ENCODE peak calls at places on chromosomes 6 and 20, in eight cellular contexts. One of them, this sample, is unnamed.

GRCh38 chr20:58634818-58635665 is 16.0 kb upstream of the STX16 start:
- DNase-seq in psoas muscle: no peak
- DNase-seq in cardiac fibroblast: no peak
- DNase-seq in stimulated activated naive CD8-positive, alpha-beta T cell treated with anti-CD3 and anti-CD28 coated beads, Interleukin-15, amount 100 ng/mL, for 72 hours: peak; percentile 67
- DNase-seq in T-cell: no peak
- DNase-seq in GM20000: peak; percentile 41
- DNase-seq in endothelial cell: no peak
- DNase-seq in stimulated activated CD4-positive, alpha-beta T cell treated with anti-CD3 and anti-CD28 coated beads, Interleukin-4, amount 100 ng/mL, for 48 hours: peak; percentile 34
- DNase-seq in this sample: no peak

GRCh38 chr20:9506337-9506821 is 8.0 kb upstream of the LAMP5 start:
- DNase-seq in stimulated activated CD4-positive, alpha-beta T cell treated with anti-CD3 and anti-CD28 coated beads, Interleukin-4, amount 100 ng/mL, for 48 hours: no peak
- DNase-seq in stimulated activated naive CD8-positive, alpha-beta T cell treated with anti-CD3 and anti-CD28 coated beads, Interleukin-15, amount 100 ng/mL, for 72 hours: no peak
- DNase-seq in cardiac fibroblast: no peak
- DNase-seq in GM20000: no peak
- DNase-seq in T-cell: no peak
- DNase-seq in endothelial cell: no peak
- DNase-seq in psoas muscle: no peak
- DNase-seq in this sample: no peak

GRCh38 chr6:53027131-53027718 is 32.1 kb upstream of the GSTA4 start:
- DNase-seq in stimulated activated CD4-positive, alpha-beta T cell treated with anti-CD3 and anti-CD28 coated beads, Interleukin-4, amount 100 ng/mL, for 48 hours: no peak
- DNase-seq in cardiac fibroblast: no peak
- DNase-seq in endothelial cell: no peak
- DNase-seq in GM20000: no peak
- DNase-seq in stimulated activated naive CD8-positive, alpha-beta T cell treated with anti-CD3 and anti-CD28 coated beads, Interleukin-15, amount 100 ng/mL, for 72 hours: no peak
- DNase-seq in psoas muscle: no peak
- DNase-seq in T-cell: no peak
- DNase-seq in this sample: no peak

GRCh38 chr20:55676097-55676496 is 329.2 kb downstream of the CBLN4 start:
- DNase-seq in T-cell: no peak
- DNase-seq in endothelial cell: no peak
- DNase-seq in cardiac fibroblast: no peak
- DNase-seq in stimulated activated naive CD8-positive, alpha-beta T cell treated with anti-CD3 and anti-CD28 coated beads, Interleukin-15, amount 100 ng/mL, for 72 hours: no peak
- DNase-seq in psoas muscle: no peak
- DNase-seq in GM20000: no peak
- DNase-seq in stimulated activated CD4-positive, alpha-beta T cell treated with anti-CD3 and anti-CD28 coated beads, Interleukin-4, amount 100 ng/mL, for 48 hours: no peak
- DNase-seq in this sample: no peak

GRCh38 chr20:37913563-37914366 is 10.8 kb downstream of the VSTM2L start:
- DNase-seq in T-cell: no peak
- DNase-seq in GM20000: no peak
- DNase-seq in endothelial cell: no peak
- DNase-seq in cardiac fibroblast: no peak
- DNase-seq in psoas muscle: no peak
- DNase-seq in stimulated activated CD4-positive, alpha-beta T cell treated with anti-CD3 and anti-CD28 coated beads, Interleukin-4, amount 100 ng/mL, for 48 hours: no peak
- DNase-seq in stimulated activated naive CD8-positive, alpha-beta T cell treated with anti-CD3 and anti-CD28 coated beads, Interleukin-15, amount 100 ng/mL, for 72 hours: no peak
- DNase-seq in this sample: no peak

GRCh38 chr20:17594443-17594842 is 24.6 kb downstream of the DSTN start:
- DNase-seq in cardiac fibroblast: peak; percentile 88
- DNase-seq in GM20000: no peak
- DNase-seq in T-cell: no peak
- DNase-seq in stimulated activated naive CD8-positive, alpha-beta T cell treated with anti-CD3 and anti-CD28 coated beads, Interleukin-15, amount 100 ng/mL, for 72 hours: no peak
- DNase-seq in endothelial cell: peak; percentile 20
- DNase-seq in stimulated activated CD4-positive, alpha-beta T cell treated with anti-CD3 and anti-CD28 coated beads, Interleukin-4, amount 100 ng/mL, for 48 hours: no peak
- DNase-seq in psoas muscle: no peak
- DNase-seq in this sample: no peak

GRCh38 chr6:37514377-37514776 is 14.7 kb upstream of the CCDC167 start:
- DNase-seq in GM20000: no peak
- DNase-seq in stimulated activated CD4-positive, alpha-beta T cell treated with anti-CD3 and anti-CD28 coated beads, Interleukin-4, amount 100 ng/mL, for 48 hours: peak; percentile 48
- DNase-seq in endothelial cell: no peak
- DNase-seq in cardiac fibroblast: no peak
- DNase-seq in psoas muscle: no peak
- DNase-seq in T-cell: no peak
- DNase-seq in stimulated activated naive CD8-positive, alpha-beta T cell treated with anti-CD3 and anti-CD28 coated beads, Interleukin-15, amount 100 ng/mL, for 72 hours: peak; percentile 55
- DNase-seq in this sample: no peak

GRCh38 chr6:24949020-24949569 is 13.3 kb upstream of the RIPOR2 start:
- DNase-seq in GM20000: peak; percentile 68
- DNase-seq in cardiac fibroblast: no peak
- DNase-seq in psoas muscle: no peak
- DNase-seq in T-cell: peak; percentile 67
- DNase-seq in stimulated activated CD4-positive, alpha-beta T cell treated with anti-CD3 and anti-CD28 coated beads, Interleukin-4, amount 100 ng/mL, for 48 hours: no peak
- DNase-seq in stimulated activated naive CD8-positive, alpha-beta T cell treated with anti-CD3 and anti-CD28 coated beads, Interleukin-15, amount 100 ng/mL, for 72 hours: peak; percentile 62
- DNase-seq in endothelial cell: no peak
- DNase-seq in this sample: peak; percentile 88

GRCh38 chr6:168116975-168117899 is 38.2 kb upstream of the FRMD1 start:
- DNase-seq in stimulated activated naive CD8-positive, alpha-beta T cell treated with anti-CD3 and anti-CD28 coated beads, Interleukin-15, amount 100 ng/mL, for 72 hours: no peak
- DNase-seq in psoas muscle: no peak
- DNase-seq in cardiac fibroblast: no peak
- DNase-seq in stimulated activated CD4-positive, alpha-beta T cell treated with anti-CD3 and anti-CD28 coated beads, Interleukin-4, amount 100 ng/mL, for 48 hours: no peak
- DNase-seq in T-cell: no peak
- DNase-seq in GM20000: no peak
- DNase-seq in endothelial cell: no peak
- DNase-seq in this sample: no peak

GRCh38 chr6:121533321-121533841 is 97.9 kb downstream of the GJA1 start:
- DNase-seq in stimulated activated naive CD8-positive, alpha-beta T cell treated with anti-CD3 and anti-CD28 coated beads, Interleukin-15, amount 100 ng/mL, for 72 hours: no peak
- DNase-seq in stimulated activated CD4-positive, alpha-beta T cell treated with anti-CD3 and anti-CD28 coated beads, Interleukin-4, amount 100 ng/mL, for 48 hours: no peak
- DNase-seq in psoas muscle: no peak
- DNase-seq in GM20000: no peak
- DNase-seq in cardiac fibroblast: no peak
- DNase-seq in endothelial cell: no peak
- DNase-seq in T-cell: no peak
- DNase-seq in this sample: no peak

GRCh38 chr6:85449818-85450577 is at the start of gene NT5E:
- DNase-seq in stimulated activated naive CD8-positive, alpha-beta T cell treated with anti-CD3 and anti-CD28 coated beads, Interleukin-15, amount 100 ng/mL, for 72 hours: peak; percentile 66
- DNase-seq in psoas muscle: peak; percentile 87
- DNase-seq in GM20000: peak; percentile 90
- DNase-seq in endothelial cell: peak; percentile 71
- DNase-seq in stimulated activated CD4-positive, alpha-beta T cell treated with anti-CD3 and anti-CD28 coated beads, Interleukin-4, amount 100 ng/mL, for 48 hours: peak; percentile 28
- DNase-seq in T-cell: no peak
- DNase-seq in cardiac fibroblast: peak; percentile 82
- DNase-seq in this sample: peak; percentile 89

GRCh38 chr6:158411998-158412397 is 99.7 kb downstream of the TULP4 start:
- DNase-seq in T-cell: no peak
- DNase-seq in stimulated activated naive CD8-positive, alpha-beta T cell treated with anti-CD3 and anti-CD28 coated beads, Interleukin-15, amount 100 ng/mL, for 72 hours: no peak
- DNase-seq in stimulated activated CD4-positive, alpha-beta T cell treated with anti-CD3 and anti-CD28 coated beads, Interleukin-4, amount 100 ng/mL, for 48 hours: no peak
- DNase-seq in endothelial cell: no peak
- DNase-seq in GM20000: no peak
- DNase-seq in psoas muscle: no peak
- DNase-seq in cardiac fibroblast: no peak
- DNase-seq in this sample: no peak

GRCh38 chr20:49747707-49748524 is 34.2 kb upstream of the B4GALT5 start:
- DNase-seq in stimulated activated CD4-positive, alpha-beta T cell treated with anti-CD3 and anti-CD28 coated beads, Interleukin-4, amount 100 ng/mL, for 48 hours: no peak
- DNase-seq in endothelial cell: peak; percentile 7
- DNase-seq in psoas muscle: peak; percentile 97
- DNase-seq in cardiac fibroblast: peak; percentile 98
- DNase-seq in T-cell: no peak
- DNase-seq in stimulated activated naive CD8-positive, alpha-beta T cell treated with anti-CD3 and anti-CD28 coated beads, Interleukin-15, amount 100 ng/mL, for 72 hours: no peak
- DNase-seq in GM20000: no peak
- DNase-seq in this sample: no peak

GRCh38 chr6:133551847-133552331 is 310.7 kb downstream of the EYA4 start:
- DNase-seq in cardiac fibroblast: peak; percentile 95
- DNase-seq in stimulated activated CD4-positive, alpha-beta T cell treated with anti-CD3 and anti-CD28 coated beads, Interleukin-4, amount 100 ng/mL, for 48 hours: no peak
- DNase-seq in T-cell: no peak
- DNase-seq in psoas muscle: peak; percentile 84
- DNase-seq in endothelial cell: no peak
- DNase-seq in stimulated activated naive CD8-positive, alpha-beta T cell treated with anti-CD3 and anti-CD28 coated beads, Interleukin-15, amount 100 ng/mL, for 72 hours: no peak
- DNase-seq in GM20000: no peak
- DNase-seq in this sample: no peak

GRCh38 chr20:61288331-61288784 is 36.3 kb downstream of the CDH4 start:
- DNase-seq in psoas muscle: no peak
- DNase-seq in T-cell: no peak
- DNase-seq in stimulated activated naive CD8-positive, alpha-beta T cell treated with anti-CD3 and anti-CD28 coated beads, Interleukin-15, amount 100 ng/mL, for 72 hours: no peak
- DNase-seq in GM20000: no peak
- DNase-seq in cardiac fibroblast: no peak
- DNase-seq in endothelial cell: no peak
- DNase-seq in stimulated activated CD4-positive, alpha-beta T cell treated with anti-CD3 and anti-CD28 coated beads, Interleukin-4, amount 100 ng/mL, for 48 hours: no peak
- DNase-seq in this sample: no peak

GRCh38 chr6:111590209-111590955 is 15.3 kb downstream of the TRAF3IP2 start:
- DNase-seq in cardiac fibroblast: peak; percentile 35
- DNase-seq in endothelial cell: no peak
- DNase-seq in GM20000: no peak
- DNase-seq in T-cell: no peak
- DNase-seq in psoas muscle: no peak
- DNase-seq in stimulated activated naive CD8-positive, alpha-beta T cell treated with anti-CD3 and anti-CD28 coated beads, Interleukin-15, amount 100 ng/mL, for 72 hours: no peak
- DNase-seq in stimulated activated CD4-positive, alpha-beta T cell treated with anti-CD3 and anti-CD28 coated beads, Interleukin-4, amount 100 ng/mL, for 48 hours: no peak
- DNase-seq in this sample: no peak

GRCh38 chr6:105359419-105360366 is 43.2 kb downstream of the PREP start:
- DNase-seq in T-cell: no peak
- DNase-seq in stimulated activated naive CD8-positive, alpha-beta T cell treated with anti-CD3 and anti-CD28 coated beads, Interleukin-15, amount 100 ng/mL, for 72 hours: no peak
- DNase-seq in GM20000: no peak
- DNase-seq in psoas muscle: no peak
- DNase-seq in cardiac fibroblast: peak; percentile 87
- DNase-seq in endothelial cell: no peak
- DNase-seq in stimulated activated CD4-positive, alpha-beta T cell treated with anti-CD3 and anti-CD28 coated beads, Interleukin-4, amount 100 ng/mL, for 48 hours: no peak
- DNase-seq in this sample: no peak

GRCh38 chr6:20699402-20699801 is 165.1 kb downstream of the CDKAL1 start:
- DNase-seq in cardiac fibroblast: no peak
- DNase-seq in T-cell: no peak
- DNase-seq in psoas muscle: no peak
- DNase-seq in GM20000: no peak
- DNase-seq in stimulated activated CD4-positive, alpha-beta T cell treated with anti-CD3 and anti-CD28 coated beads, Interleukin-4, amount 100 ng/mL, for 48 hours: no peak
- DNase-seq in endothelial cell: no peak
- DNase-seq in stimulated activated naive CD8-positive, alpha-beta T cell treated with anti-CD3 and anti-CD28 coated beads, Interleukin-15, amount 100 ng/mL, for 72 hours: no peak
- DNase-seq in this sample: no peak

GRCh38 chr20:50191065-50191565 is 485 bp downstream of the CEBPB start:
- DNase-seq in stimulated activated naive CD8-positive, alpha-beta T cell treated with anti-CD3 and anti-CD28 coated beads, Interleukin-15, amount 100 ng/mL, for 72 hours: peak; percentile 75
- DNase-seq in stimulated activated CD4-positive, alpha-beta T cell treated with anti-CD3 and anti-CD28 coated beads, Interleukin-4, amount 100 ng/mL, for 48 hours: peak; percentile 44
- DNase-seq in endothelial cell: peak; percentile 53
- DNase-seq in GM20000: peak; percentile 75
- DNase-seq in cardiac fibroblast: no peak
- DNase-seq in psoas muscle: peak; percentile 81
- DNase-seq in T-cell: no peak
- DNase-seq in this sample: peak; percentile 75

GRCh38 chr6:16683524-16684194 is 77.6 kb downstream of the ATXN1 start:
- DNase-seq in stimulated activated CD4-positive, alpha-beta T cell treated with anti-CD3 and anti-CD28 coated beads, Interleukin-4, amount 100 ng/mL, for 48 hours: no peak
- DNase-seq in endothelial cell: no peak
- DNase-seq in stimulated activated naive CD8-positive, alpha-beta T cell treated with anti-CD3 and anti-CD28 coated beads, Interleukin-15, amount 100 ng/mL, for 72 hours: peak; percentile 47
- DNase-seq in psoas muscle: peak; percentile 57
- DNase-seq in cardiac fibroblast: peak; percentile 84
- DNase-seq in T-cell: no peak
- DNase-seq in GM20000: no peak
- DNase-seq in this sample: no peak

GRCh38 chr20:7505835-7506221 is 434.4 kb downstream of the HAO1 start:
- DNase-seq in GM20000: no peak
- DNase-seq in stimulated activated naive CD8-positive, alpha-beta T cell treated with anti-CD3 and anti-CD28 coated beads, Interleukin-15, amount 100 ng/mL, for 72 hours: no peak
- DNase-seq in endothelial cell: no peak
- DNase-seq in cardiac fibroblast: no peak
- DNase-seq in T-cell: no peak
- DNase-seq in psoas muscle: no peak
- DNase-seq in stimulated activated CD4-positive, alpha-beta T cell treated with anti-CD3 and anti-CD28 coated beads, Interleukin-4, amount 100 ng/mL, for 48 hours: no peak
- DNase-seq in this sample: peak; percentile 14

GRCh38 chr6:44615621-44616020 is 228.1 kb downstream of the CDC5L start:
- DNase-seq in stimulated activated naive CD8-positive, alpha-beta T cell treated with anti-CD3 and anti-CD28 coated beads, Interleukin-15, amount 100 ng/mL, for 72 hours: no peak
- DNase-seq in GM20000: no peak
- DNase-seq in endothelial cell: no peak
- DNase-seq in psoas muscle: no peak
- DNase-seq in T-cell: no peak
- DNase-seq in cardiac fibroblast: no peak
- DNase-seq in stimulated activated CD4-positive, alpha-beta T cell treated with anti-CD3 and anti-CD28 coated beads, Interleukin-4, amount 100 ng/mL, for 48 hours: no peak
- DNase-seq in this sample: no peak

GRCh38 chr6:37371158-37372083 is 17.6 kb downstream of the RNF8 start:
- DNase-seq in stimulated activated naive CD8-positive, alpha-beta T cell treated with anti-CD3 and anti-CD28 coated beads, Interleukin-15, amount 100 ng/mL, for 72 hours: no peak
- DNase-seq in T-cell: no peak
- DNase-seq in endothelial cell: no peak
- DNase-seq in stimulated activated CD4-positive, alpha-beta T cell treated with anti-CD3 and anti-CD28 coated beads, Interleukin-4, amount 100 ng/mL, for 48 hours: no peak
- DNase-seq in GM20000: no peak
- DNase-seq in cardiac fibroblast: peak; percentile 45
- DNase-seq in psoas muscle: no peak
- DNase-seq in this sample: no peak

GRCh38 chr6:96809119-96809518 is 28.2 kb downstream of the GPR63 start:
- DNase-seq in stimulated activated CD4-positive, alpha-beta T cell treated with anti-CD3 and anti-CD28 coated beads, Interleukin-4, amount 100 ng/mL, for 48 hours: no peak
- DNase-seq in cardiac fibroblast: peak; percentile 31
- DNase-seq in T-cell: no peak
- DNase-seq in GM20000: no peak
- DNase-seq in endothelial cell: no peak
- DNase-seq in psoas muscle: no peak
- DNase-seq in stimulated activated naive CD8-positive, alpha-beta T cell treated with anti-CD3 and anti-CD28 coated beads, Interleukin-15, amount 100 ng/mL, for 72 hours: no peak
- DNase-seq in this sample: no peak

GRCh38 chr6:119207973-119208725 is 129.7 kb upstream of the FAM184A start:
- DNase-seq in psoas muscle: no peak
- DNase-seq in GM20000: no peak
- DNase-seq in stimulated activated naive CD8-positive, alpha-beta T cell treated with anti-CD3 and anti-CD28 coated beads, Interleukin-15, amount 100 ng/mL, for 72 hours: no peak
- DNase-seq in cardiac fibroblast: peak; percentile 61
- DNase-seq in endothelial cell: no peak
- DNase-seq in stimulated activated CD4-positive, alpha-beta T cell treated with anti-CD3 and anti-CD28 coated beads, Interleukin-4, amount 100 ng/mL, for 48 hours: no peak
- DNase-seq in T-cell: no peak
- DNase-seq in this sample: no peak

GRCh38 chr6:143586557-143586956 is 75.0 kb upstream of the FUCA2 start:
- DNase-seq in psoas muscle: no peak
- DNase-seq in T-cell: no peak
- DNase-seq in stimulated activated CD4-positive, alpha-beta T cell treated with anti-CD3 and anti-CD28 coated beads, Interleukin-4, amount 100 ng/mL, for 48 hours: no peak
- DNase-seq in endothelial cell: no peak
- DNase-seq in cardiac fibroblast: no peak
- DNase-seq in stimulated activated naive CD8-positive, alpha-beta T cell treated with anti-CD3 and anti-CD28 coated beads, Interleukin-15, amount 100 ng/mL, for 72 hours: no peak
- DNase-seq in GM20000: no peak
- DNase-seq in this sample: no peak

GRCh38 chr20:58012731-58013510 is 215.5 kb downstream of the ANKRD60 start:
- DNase-seq in cardiac fibroblast: no peak
- DNase-seq in endothelial cell: no peak
- DNase-seq in GM20000: no peak
- DNase-seq in stimulated activated CD4-positive, alpha-beta T cell treated with anti-CD3 and anti-CD28 coated beads, Interleukin-4, amount 100 ng/mL, for 48 hours: no peak
- DNase-seq in psoas muscle: no peak
- DNase-seq in stimulated activated naive CD8-positive, alpha-beta T cell treated with anti-CD3 and anti-CD28 coated beads, Interleukin-15, amount 100 ng/mL, for 72 hours: no peak
- DNase-seq in T-cell: no peak
- DNase-seq in this sample: no peak

GRCh38 chr20:43448748-43449535 is 8.8 kb upstream of the SRSF6 start:
- DNase-seq in stimulated activated naive CD8-positive, alpha-beta T cell treated with anti-CD3 and anti-CD28 coated beads, Interleukin-15, amount 100 ng/mL, for 72 hours: peak; percentile 54
- DNase-seq in endothelial cell: peak; percentile 47
- DNase-seq in T-cell: peak; percentile 9
- DNase-seq in GM20000: peak; percentile 69
- DNase-seq in psoas muscle: no peak
- DNase-seq in cardiac fibroblast: peak; percentile 49
- DNase-seq in stimulated activated CD4-positive, alpha-beta T cell treated with anti-CD3 and anti-CD28 coated beads, Interleukin-4, amount 100 ng/mL, for 48 hours: no peak
- DNase-seq in this sample: no peak

GRCh38 chr20:1322511-1323245 is 6.3 kb downstream of the SDCBP2 start:
- DNase-seq in cardiac fibroblast: peak; percentile 98
- DNase-seq in GM20000: no peak
- DNase-seq in stimulated activated CD4-positive, alpha-beta T cell treated with anti-CD3 and anti-CD28 coated beads, Interleukin-4, amount 100 ng/mL, for 48 hours: no peak
- DNase-seq in psoas muscle: no peak
- DNase-seq in T-cell: no peak
- DNase-seq in endothelial cell: no peak
- DNase-seq in stimulated activated naive CD8-positive, alpha-beta T cell treated with anti-CD3 and anti-CD28 coated beads, Interleukin-15, amount 100 ng/mL, for 72 hours: no peak
- DNase-seq in this sample: no peak

GRCh38 chr6:56624046-56624727 is 18.5 kb downstream of the DST start:
- DNase-seq in psoas muscle: no peak
- DNase-seq in stimulated activated CD4-positive, alpha-beta T cell treated with anti-CD3 and anti-CD28 coated beads, Interleukin-4, amount 100 ng/mL, for 48 hours: no peak
- DNase-seq in cardiac fibroblast: no peak
- DNase-seq in stimulated activated naive CD8-positive, alpha-beta T cell treated with anti-CD3 and anti-CD28 coated beads, Interleukin-15, amount 100 ng/mL, for 72 hours: no peak
- DNase-seq in endothelial cell: no peak
- DNase-seq in GM20000: no peak
- DNase-seq in T-cell: no peak
- DNase-seq in this sample: no peak

This sample was measured in GM06990.